ENCODE peak calls at places on chromosomes 12 and 14, in six cellular contexts. X is fibroblast of pulmonary artery, H is K562, G is germinal center, A is AG04450, R is NCI-H226. K is an unnamed sample.

GRCh38 chr12:65525501-65526141 is 247.1 kb downstream of the MSRB3 start:
- DNase-seq in X (peak; percentile 43), H (no peak), G (no peak), A (no peak), R (peak; percentile 29), K (peak; percentile 89)

GRCh38 chr12:51065530-51065929 is 17.4 kb downstream of the LETMD1 start:
- DNase-seq in X (no peak), H (no peak), G (no peak), A (no peak), R (no peak), K (no peak)

GRCh38 chr12:28460420-28461130 is 270.3 kb downstream of the CCDC91 start:
- DNase-seq in X (no peak), H (no peak), G (peak; percentile 5), A (no peak), R (no peak), K (no peak)

GRCh38 chr12:102953221-102953620 is 4.3 kb upstream of the ASCL1 start:
- DNase-seq in X (no peak), H (no peak), G (no peak), A (no peak), R (no peak), K (no peak)

GRCh38 chr12:66036317-66036716 is 94.2 kb downstream of the LLPH start:
- DNase-seq in X (peak; percentile 92), H (no peak), G (no peak), A (peak; percentile 49), R (peak; percentile 98), K (peak; percentile 90)

GRCh38 chr14:100890044-100890443 is 13.5 kb downstream of the RTL1 start:
- DNase-seq in X (no peak), H (no peak), G (no peak), A (no peak), R (no peak), K (no peak)

GRCh38 chr14:80212025-80212402 is 710 bp upstream of the DIO2 start:
- DNase-seq in X (peak; percentile 54), H (no peak), G (no peak), A (peak; percentile 23), R (no peak), K (peak; percentile 48)

GRCh38 chr12:53504004-53504920 is 3.0 kb downstream of the NPFF start:
- DNase-seq in X (no peak), H (no peak), G (no peak), A (no peak), R (no peak), K (no peak)

GRCh38 chr14:75381642-75382041 is 46.2 kb upstream of the JDP2 start:
- DNase-seq in X (no peak), H (no peak), G (no peak), A (no peak), R (no peak), K (no peak)